ENCODE peak calls at places on chromosomes 13 and 19, in six cellular contexts. A, G, V, I, U and Q are unnamed samples.

GRCh38 chr19:7904074-7905020 is 670 bp downstream of the MAP2K7 start:
- DNase-seq in A (no peak), G (no peak), V (no peak), I (no peak), U (no peak), Q (peak; percentile 43)

GRCh38 chr13:100235311-100235901 is 146.5 kb downstream of the PCCA start:
- DNase-seq in A (peak; percentile 43), G (peak; percentile 39), V (no peak), I (peak; percentile 29), U (peak; percentile 63), Q (peak; percentile 17)

GRCh38 chr13:40968416-40969000 is 50.6 kb downstream of the ELF1 start:
- DNase-seq in A (no peak), G (no peak), V (no peak), I (no peak), U (no peak), Q (no peak)

GRCh38 chr13:105804561-105805190 is 730.8 kb downstream of the EFNB2 start:
- DNase-seq in A (peak; percentile 82), G (peak; percentile 47), V (no peak), I (peak; percentile 0), U (peak; percentile 59), Q (no peak)

GRCh38 chr13:114140131-114140908 is 7.9 kb upstream of the RASA3 start:
- DNase-seq in A (no peak), G (no peak), V (no peak), I (no peak), U (no peak), Q (no peak)

GRCh38 chr13:40439928-40440327 is 226.5 kb downstream of the FOXO1 start:
- DNase-seq in A (no peak), G (no peak), V (no peak), I (no peak), U (no peak), Q (no peak)

GRCh38 chr13:27329210-27329609 is 58.6 kb downstream of the RASL11A start:
- DNase-seq in A (no peak), G (no peak), V (no peak), I (no peak), U (no peak), Q (no peak)

GRCh38 chr13:29428992-29429315 is 166.5 kb downstream of the SLC7A1 start:
- DNase-seq in A (no peak), G (no peak), V (no peak), I (no peak), U (no peak), Q (no peak)

GRCh38 chr13:98751397-98752110 is 918 bp downstream of the SLC15A1 start:
- DNase-seq in A (peak; percentile 33), G (peak; percentile 90), V (no peak), I (no peak), U (peak; percentile 5), Q (no peak)

GRCh38 chr13:108895220-108895704 is 265.9 kb downstream of the MYO16 start:
- DNase-seq in A (peak; percentile 41), G (peak; percentile 78), V (no peak), I (no peak), U (peak; percentile 69), Q (no peak)

GRCh38 chr13:80033286-80033685 is 307.6 kb downstream of the SPRY2 start:
- DNase-seq in A (peak; percentile 34), G (no peak), V (no peak), I (no peak), U (no peak), Q (no peak)

GRCh38 chr13:29859971-29860370 is 9.6 kb upstream of the UBL3 start:
- DNase-seq in A (peak; percentile 71), G (no peak), V (no peak), I (no peak), U (peak; percentile 87), Q (peak; percentile 63)

GRCh38 chr13:113526466-113527220 is 36.1 kb upstream of the DCUN1D2 start:
- DNase-seq in A (no peak), G (no peak), V (no peak), I (no peak), U (no peak), Q (no peak)

GRCh38 chr19:38278751-38279150 is 14.4 kb downstream of the SPINT2 start:
- DNase-seq in A (no peak), G (no peak), V (no peak), I (no peak), U (no peak), Q (no peak)

GRCh38 chr13:52846567-52847321 is 1.7 kb downstream of the PCDH8 start:
- DNase-seq in A (peak; percentile 25), G (no peak), V (no peak), I (no peak), U (peak; percentile 2), Q (no peak)

DNA sequence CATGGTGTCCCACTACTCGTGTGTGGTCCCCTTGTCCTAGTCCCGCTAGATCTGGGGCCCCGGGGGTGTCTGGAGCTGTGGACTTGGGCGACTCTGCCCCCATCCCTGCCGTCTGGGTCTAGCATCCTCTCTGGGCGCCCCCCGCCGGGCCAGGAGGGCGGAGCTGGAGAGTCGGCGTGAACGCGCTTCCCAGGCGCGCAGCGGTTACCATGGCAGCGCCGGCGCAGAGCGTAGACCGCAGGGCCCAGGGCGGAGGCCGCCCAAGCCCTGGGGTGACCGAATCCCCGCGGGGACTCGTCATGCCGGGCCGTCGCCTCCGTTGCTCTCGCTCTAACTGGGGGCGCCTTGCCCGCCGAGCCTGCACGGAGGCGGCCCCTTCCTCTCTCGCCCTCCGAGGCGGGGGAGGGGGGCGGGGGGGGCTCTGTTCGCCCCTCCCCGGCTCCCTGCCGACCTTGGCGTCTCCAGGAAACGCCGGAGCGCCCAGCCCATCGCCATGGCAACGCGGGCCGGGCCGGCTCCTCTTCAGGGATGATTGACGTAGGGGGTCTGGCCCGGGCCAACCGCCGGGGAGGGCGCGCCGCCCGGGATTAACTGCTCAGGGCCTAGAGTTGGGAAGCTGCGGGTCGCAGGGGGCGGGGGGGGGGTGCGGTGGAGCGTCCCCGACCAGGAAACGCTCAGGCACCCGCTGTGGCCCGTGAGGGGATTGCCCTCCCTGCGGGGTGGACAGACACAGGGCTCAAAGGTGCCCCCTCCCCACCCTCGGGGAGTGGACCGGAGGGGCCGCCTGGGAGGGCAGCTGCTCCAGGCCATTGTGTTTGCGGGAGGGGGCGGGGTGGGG is 8.9 kb downstream of the ISYNA1 start:
- DNase-seq in A (peak; percentile 79), G (no peak), V (no peak), I (no peak), U (peak; percentile 72), Q (peak; percentile 94)
- H3K27me3 ChIP-seq in A (no peaks in the 10 kb centered on the region), G (no peaks in the 10 kb centered on the region), V (no peaks in the 10 kb centered on the region), I (no peaks in the 10 kb centered on the region), U (no peaks in the 10 kb centered on the region), Q (no peaks in the 10 kb centered on the region)

GRCh38 chr19:13526552-13526951 is 20.3 kb upstream of the CACNA1A start:
- DNase-seq in A (peak; percentile 1), G (no peak), V (no peak), I (no peak), U (peak; percentile 18), Q (peak; percentile 28)
- TF ChIP-seq CTCF in A (no peak), G (peak; percentile 59), V (no peak), I (peak; percentile 25), U (peak; percentile 28), Q (peak; percentile 59)

GRCh38 chr13:50128406-50129048 is 113.3 kb downstream of the KCNRG start:
- DNase-seq in A (no peak), G (no peak), V (no peak), I (no peak), U (no peak), Q (no peak)

GRCh38 chr13:50129065-50129922 is 114.0 kb downstream of the KCNRG start:
- DNase-seq in A (no peak), G (no peak), V (no peak), I (no peak), U (no peak), Q (no peak)

GRCh38 chr13:50130686-50131051 is 115.4 kb downstream of the KCNRG start:
- DNase-seq in A (no peak), G (no peak), V (no peak), I (no peak), U (peak; percentile 47), Q (peak; percentile 31)

GRCh38 chr13:50131998-50132936 is 117.0 kb downstream of the KCNRG start:
- DNase-seq in A (no peak), G (no peak), V (no peak), I (no peak), U (no peak), Q (no peak)

DNA sequence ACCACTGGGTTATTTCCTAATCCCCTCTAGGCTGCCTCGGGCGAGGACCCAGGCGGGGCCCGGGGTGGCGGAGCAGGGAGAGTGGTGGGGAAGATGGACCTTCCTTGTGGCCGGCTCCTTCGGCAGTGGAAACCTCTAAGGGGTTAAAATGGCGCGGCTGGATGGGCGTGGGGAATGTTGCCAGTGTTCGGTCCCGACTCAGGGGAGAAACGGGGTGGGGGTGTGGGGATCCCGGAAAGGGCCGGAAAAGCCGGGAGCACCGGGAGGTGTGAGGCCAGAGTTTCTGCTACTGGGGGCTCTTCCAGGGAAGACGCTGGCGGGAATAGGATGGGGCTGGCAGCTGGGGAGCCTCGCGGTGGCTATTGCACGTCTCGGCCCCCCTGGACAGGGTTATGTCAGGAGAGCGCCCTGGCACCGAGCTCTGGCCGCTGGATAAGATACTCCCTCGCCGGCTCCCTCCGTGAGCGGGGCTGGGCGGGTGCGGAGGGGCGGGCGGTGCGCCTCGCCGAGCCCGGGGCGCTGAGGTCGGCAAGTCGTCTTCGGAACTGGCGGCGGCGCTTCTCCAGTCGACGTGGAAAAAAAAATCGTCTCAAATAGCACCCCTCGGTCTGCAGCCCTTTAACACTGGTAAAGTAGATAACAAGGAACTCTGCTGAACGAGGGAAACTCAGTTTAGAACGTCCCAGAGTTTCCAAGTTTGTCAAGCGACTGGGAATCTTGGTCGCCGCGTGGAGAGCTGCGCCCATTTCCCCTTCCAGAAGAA is 114.9 kb downstream of the KCNRG start:
- DNase-seq in A (peak; percentile 35), G (no peak), V (no peak), I (no peak), U (no peak), Q (peak; percentile 26)
- H3K27me3 ChIP-seq in A (peaks cover 4% of the 10 kb centered on the region), G (no peaks in the 10 kb centered on the region), V (peaks cover 9% of the 10 kb centered on the region), I (peaks cover 35% of the 10 kb centered on the region), U (peaks cover 21% of the 10 kb centered on the region), Q (peaks cover 14% of the 10 kb centered on the region)

DNA sequence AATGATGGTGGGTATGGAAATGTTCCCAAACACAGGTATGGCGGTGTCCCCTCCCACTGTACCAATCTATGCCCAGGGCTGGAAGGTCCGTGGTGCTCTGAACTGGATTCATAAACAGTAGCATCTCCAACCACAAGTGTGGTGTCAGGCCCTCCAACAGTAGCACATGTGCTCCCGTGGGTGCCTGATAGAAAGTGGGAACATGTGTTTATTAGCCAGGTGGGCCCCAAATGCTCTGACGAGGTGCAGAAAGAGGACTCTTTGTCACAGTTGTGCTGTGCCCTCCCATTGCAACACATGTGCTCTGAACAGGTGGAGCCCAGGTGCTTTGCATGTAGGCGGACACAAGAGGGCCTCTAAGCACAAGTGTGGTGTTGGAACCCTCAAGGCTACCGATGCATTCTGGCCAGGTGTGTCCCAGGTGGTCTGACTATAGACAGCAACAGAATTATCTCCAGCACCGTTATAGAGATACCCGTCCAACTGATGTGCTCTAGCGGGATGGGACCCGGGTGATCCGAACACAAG is 75.4 kb upstream of the ZNF30 start:
- DNase-seq in A (no peak), G (no peak), V (no peak), I (no peak), U (no peak), Q (no peak)
- TF ChIP-seq CTCF in A (no peak), G (no peak), V (no peak), I (no peak), U (no peak), Q (no peak)

DNA sequence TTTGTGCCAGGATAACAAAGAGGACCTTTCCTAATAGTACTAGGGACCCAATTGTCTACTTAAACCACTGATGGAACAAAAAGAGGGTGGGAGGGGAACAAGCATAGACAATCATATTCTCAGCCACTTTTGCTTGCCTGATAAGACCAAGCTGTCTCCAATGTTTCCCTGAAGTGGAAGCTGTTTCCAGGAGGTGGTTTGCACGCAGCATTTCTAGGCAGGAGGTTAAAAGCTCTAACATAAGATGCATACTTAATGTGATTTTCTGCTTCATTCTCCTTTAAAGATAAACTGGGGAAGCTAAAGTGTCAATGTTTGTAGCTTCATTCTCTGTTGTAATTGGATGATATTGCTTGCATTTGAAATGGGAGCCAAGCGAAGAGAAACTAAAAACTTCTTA is 442.9 kb downstream of the HS6ST3 start:
- DNase-seq in A (no peak), G (no peak), V (no peak), I (no peak), U (no peak), Q (peak; percentile 18)
- H3K27me3 ChIP-seq in A (no peaks in the 10 kb centered on the region), G (no peaks in the 10 kb centered on the region), V (no peaks in the 10 kb centered on the region), I (no peaks in the 10 kb centered on the region), U (no peaks in the 10 kb centered on the region), Q (no peaks in the 10 kb centered on the region)